ENCODE peak calls at places on chromosomes 16 and 17, in eight cellular contexts. G is lower leg skin; A is lower lobe of right lung; J is naive thymus-derived CD4-positive, alpha-beta T cell; Z is HS-5; V is fibroblast of lung; Q is AG09309; T is activated naive CD4-positive, alpha-beta T cell treated with anti-CD3 and anti-CD28 coated beads, Interleukin-2, amount 10 ng/mL, durations not matched to agents 7 days and 5 days. H is an unnamed sample.
A peak's percentile ranks its signal among the peaks of the same experiment; 100 is the strongest.

GRCh38 chr17:17712268-17712924 is 31.1 kb downstream of the RAI1 start:
- DNase-seq in G (no peak), A (no peak), J (no peak), Z (peak; percentile 87), V (peak; percentile 88), Q (peak; percentile 68), T (no peak), H (no peak)

GRCh38 chr17:74283371-74283673 is 9.3 kb downstream of the DNAI2 start:
- DNase-seq in G (no peak), A (no peak), J (no peak), Z (no peak), V (no peak), Q (no peak), T (no peak), H (no peak)

GRCh38 chr17:43814026-43814425 is 18.9 kb downstream of the MPP3 start:
- DNase-seq in G (no peak), A (no peak), J (no peak), Z (no peak), V (no peak), Q (no peak), T (no peak), H (no peak)

GRCh38 chr17:58391302-58391984 is 25.9 kb downstream of the RNF43 start:
- DNase-seq in G (no peak), A (peak; percentile 84), J (no peak), Z (no peak), V (peak; percentile 33), Q (no peak), T (no peak), H (peak; percentile 95)

GRCh38 chr17:82035956-82036633 is 1.4 kb downstream of the DCXR start:
- DNase-seq in G (no peak), A (no peak), J (no peak), Z (no peak), V (no peak), Q (no peak), T (no peak), H (no peak)

GRCh38 chr17:4304417-4305027 is 40.7 kb upstream of the ANKFY1 start:
- DNase-seq in G (no peak), A (no peak), J (peak; percentile 53), Z (peak; percentile 19), V (no peak), Q (peak; percentile 3), T (peak; percentile 71), H (no peak)

GRCh38 chr17:15999974-16000827 is 577 bp downstream of the TTC19 start:
- DNase-seq in G (peak; percentile 24), A (no peak), J (peak; percentile 43), Z (no peak), V (peak; percentile 39), Q (no peak), T (peak; percentile 66), H (no peak)

GRCh38 chr17:80889897-80890550 is 101.6 kb upstream of the CHMP6 start:
- DNase-seq in G (no peak), A (peak; percentile 28), J (no peak), Z (no peak), V (no peak), Q (no peak), T (peak; percentile 47), H (peak; percentile 52)

GRCh38 chr17:8117980-8118768 is at the start of gene ALOXE3:
- DNase-seq in G (peak; percentile 71), A (no peak), J (no peak), Z (no peak), V (peak; percentile 75), Q (no peak), T (no peak), H (no peak)

GRCh38 chr16:50093607-50094570 is 28.1 kb downstream of the HEATR3 start:
- DNase-seq in G (peak; percentile 72), A (peak; percentile 82), J (peak; percentile 8), Z (no peak), V (peak; percentile 21), Q (no peak), T (no peak), H (no peak)

GRCh38 chr17:9389116-9389515 is 186.5 kb downstream of the STX8 start:
- DNase-seq in G (no peak), A (no peak), J (no peak), Z (peak; percentile 87), V (peak; percentile 91), Q (peak; percentile 86), T (no peak), H (no peak)

GRCh38 chr16:22890976-22891375 is 77.0 kb downstream of the HS3ST2 start:
- DNase-seq in G (no peak), A (no peak), J (no peak), Z (no peak), V (no peak), Q (no peak), T (no peak), H (no peak)

GRCh38 chr17:79988163-79988971 is 47.3 kb downstream of the TBC1D16 start:
- DNase-seq in G (no peak), A (peak; percentile 47), J (no peak), Z (peak; percentile 63), V (peak; percentile 81), Q (peak; percentile 47), T (no peak), H (peak; percentile 50)

GRCh38 chr17:62619413-62620155 is 7.9 kb upstream of the MRC2 start:
- DNase-seq in G (no peak), A (no peak), J (no peak), Z (no peak), V (no peak), Q (no peak), T (no peak), H (no peak)

GRCh38 chr17:48612854-48613691 is 2.0 kb downstream of the HOXB8 start:
- DNase-seq in G (no peak), A (no peak), J (peak; percentile 40), Z (no peak), V (peak; percentile 19), Q (no peak), T (peak; percentile 62), H (no peak)

GRCh38 chr16:87240211-87241134 is 76.7 kb downstream of the C16orf95 start:
- DNase-seq in G (no peak), A (no peak), J (no peak), Z (no peak), V (peak; percentile 23), Q (peak; percentile 46), T (no peak), H (no peak)

GRCh38 chr16:84121007-84121406 is 4.3 kb upstream of the MBTPS1 start:
- DNase-seq in G (no peak), A (no peak), J (no peak), Z (no peak), V (no peak), Q (no peak), T (no peak), H (no peak)

GRCh38 chr17:67531291-67531690 is 154.2 kb downstream of the PITPNC1 start:
- DNase-seq in G (no peak), A (no peak), J (no peak), Z (no peak), V (peak; percentile 19), Q (no peak), T (no peak), H (no peak)

GRCh38 chr16:11986521-11987057 is 10.1 kb downstream of the SNX29 start:
- DNase-seq in G (no peak), A (no peak), J (no peak), Z (no peak), V (peak; percentile 65), Q (no peak), T (no peak), H (no peak)

GRCh38 chr16:84561291-84561690 is 56.6 kb downstream of the COTL1 start:
- DNase-seq in G (no peak), A (no peak), J (no peak), Z (no peak), V (no peak), Q (no peak), T (no peak), H (no peak)

GRCh38 chr17:28547623-28548416 is 4.6 kb downstream of the UNC119 start:
- DNase-seq in G (peak; percentile 47), A (peak; percentile 82), J (peak; percentile 57), Z (no peak), V (peak; percentile 40), Q (no peak), T (peak; percentile 73), H (no peak)

GRCh38 chr17:73291260-73291801 is 20.5 kb downstream of the CDC42EP4 start:
- DNase-seq in G (peak; percentile 76), A (peak; percentile 85), J (no peak), Z (peak; percentile 86), V (peak; percentile 93), Q (no peak), T (no peak), H (peak; percentile 85)

GRCh38 chr16:48194828-48195566 is 39.2 kb upstream of the ABCC12 start:
- DNase-seq in G (no peak), A (no peak), J (no peak), Z (no peak), V (peak; percentile 35), Q (no peak), T (no peak), H (peak; percentile 98)

GRCh38 chr16:27772093-27772820 is 222.3 kb downstream of the KATNIP start:
- DNase-seq in G (no peak), A (peak; percentile 14), J (no peak), Z (no peak), V (no peak), Q (no peak), T (no peak), H (no peak)

GRCh38 chr16:8866118-8866883 is 2.5 kb downstream of the CARHSP1 start:
- DNase-seq in G (no peak), A (no peak), J (no peak), Z (no peak), V (peak; percentile 31), Q (no peak), T (no peak), H (no peak)

GRCh38 chr17:77892469-77893143 is 65.9 kb upstream of the TNRC6C start:
- DNase-seq in G (no peak), A (peak; percentile 36), J (no peak), Z (no peak), V (peak; percentile 6), Q (no peak), T (no peak), H (peak; percentile 54)